ENCODE peak calls at places on chromosomes 5 and 9, in four cellular contexts. I is central memory CD4-positive, alpha-beta T cell; E is cardiac fibroblast; Y is immature natural killer cell. T is an unnamed sample.
A peak's percentile ranks its signal among the peaks of the same experiment; 100 is the strongest.

GRCh38 chr5:109373932-109374331 is 35.8 kb downstream of the PJA2 start:
- DNase-seq in I (no peak), E (no peak), Y (no peak), T (no peak)

GRCh38 chr5:149028984-149029383 is 33.9 kb downstream of the SH3TC2 start:
- DNase-seq in I (no peak), E (peak; percentile 42), Y (no peak), T (no peak)

GRCh38 chr5:12837592-12837991 is 933.3 kb upstream of the CTNND2 start:
- DNase-seq in I (no peak), E (no peak), Y (no peak), T (no peak)

GRCh38 chr5:72999916-73000315 is 44.1 kb downstream of the FCHO2 start:
- DNase-seq in I (no peak), E (no peak), Y (no peak), T (no peak)

GRCh38 chr9:121299467-121300282 is 31.7 kb downstream of the GSN start:
- DNase-seq in I (no peak), E (peak; percentile 35), Y (peak; percentile 31), T (peak; percentile 21)

GRCh38 chr9:34379334-34380033 is 2.8 kb upstream of the MYORG start:
- DNase-seq in I (peak; percentile 88), E (peak; percentile 88), Y (peak; percentile 82), T (peak; percentile 91)

GRCh38 chr9:14209399-14209990 is 104.4 kb downstream of the NFIB start:
- DNase-seq in I (no peak), E (no peak), Y (no peak), T (no peak)

GRCh38 chr5:14849516-14850294 is 21.9 kb downstream of the ANKH start:
- DNase-seq in I (no peak), E (no peak), Y (no peak), T (no peak)

GRCh38 chr9:71762900-71763653 is 5.2 kb downstream of the CEMIP2 start:
- DNase-seq in I (no peak), E (peak; percentile 84), Y (no peak), T (no peak)

GRCh38 chr9:126499911-126500599 is 113.7 kb upstream of the LMX1B start:
- DNase-seq in I (no peak), E (no peak), Y (no peak), T (no peak)

GRCh38 chr9:129053020-129053419 is 16.6 kb downstream of the MIGA2 start:
- DNase-seq in I (no peak), E (no peak), Y (no peak), T (no peak)

GRCh38 chr5:43106290-43106638 is 14.4 kb upstream of the ZNF131 start:
- DNase-seq in I (no peak), E (no peak), Y (no peak), T (peak; percentile 29)

GRCh38 chr9:76441551-76442322 is 17.2 kb upstream of the GCNT1 start:
- DNase-seq in I (no peak), E (peak; percentile 88), Y (no peak), T (no peak)

GRCh38 chr5:179275941-179276837 is 69.1 kb downstream of the ADAMTS2 start:
- DNase-seq in I (no peak), E (peak; percentile 98), Y (no peak), T (no peak)

GRCh38 chr9:31034311-31034710 is 1350.1 kb upstream of the ACO1 start:
- DNase-seq in I (no peak), E (no peak), Y (no peak), T (no peak)

GRCh38 chr5:3027185-3027865 is 275.8 kb upstream of the IRX2 start:
- DNase-seq in I (no peak), E (no peak), Y (no peak), T (no peak)

GRCh38 chr5:125679522-125679921 is 743.7 kb upstream of the GRAMD2B start:
- DNase-seq in I (no peak), E (peak; percentile 27), Y (no peak), T (no peak)

GRCh38 chr5:150224483-150225027 is 34.7 kb downstream of the SLC6A7 start:
- DNase-seq in I (no peak), E (no peak), Y (no peak), T (no peak)

GRCh38 chr5:60403343-60404006 is 296.5 kb downstream of the DEPDC1B start:
- DNase-seq in I (no peak), E (no peak), Y (no peak), T (no peak)

GRCh38 chr5:154923441-154924430 is 14.3 kb downstream of the GEMIN5 start:
- DNase-seq in I (no peak), E (no peak), Y (no peak), T (no peak)

GRCh38 chr9:26695010-26695601 is 197.5 kb downstream of the CAAP1 start:
- DNase-seq in I (no peak), E (no peak), Y (no peak), T (no peak)

GRCh38 chr5:81020478-81021167 is 60.5 kb downstream of the RASGRF2 start:
- DNase-seq in I (no peak), E (peak; percentile 12), Y (no peak), T (no peak)

GRCh38 chr9:32251539-32251938 is 132.9 kb upstream of the ACO1 start:
- DNase-seq in I (peak; percentile 7), E (peak; percentile 69), Y (no peak), T (peak; percentile 19)

GRCh38 chr9:16833285-16833684 is 37.2 kb downstream of the BNC2 start:
- DNase-seq in I (no peak), E (no peak), Y (no peak), T (no peak)

GRCh38 chr9:3296536-3296935 is 229.3 kb downstream of the RFX3 start:
- DNase-seq in I (no peak), E (no peak), Y (no peak), T (no peak)

GRCh38 chr9:96500696-96501660 is 51.0 kb downstream of the HABP4 start:
- DNase-seq in I (no peak), E (no peak), Y (no peak), T (no peak)

T was measured in activated naive CD4-positive, alpha-beta T cell treated with anti-CD3 and anti-CD28 coated beads, Interleukin-2, amount 50 U/mL, for 16 hours.